ENCODE peak calls at places on chromosomes 3 and 15, in seven cellular contexts. B is NCI-H2171; V is lower lobe of right lung; S is fibroblast of the aortic adventitia; T is stimulated activated CD4-positive, alpha-beta T cell treated with anti-CD3 and anti-CD28 coated beads, Interleukin-2, amount 100 ng/mL, for 48 hours; N is germinal center; F is SW480. Z is an unnamed sample.

GRCh38 chr3:55369491-55369890 is 117.6 kb downstream of the WNT5A start:
- DNase-seq in B (no peak), V (no peak), S (no peak), T (no peak), N (no peak), F (no peak), Z (no peak)

GRCh38 chr3:136305879-136306278 is 55.7 kb downstream of the PCCB start:
- DNase-seq in B (peak), V (no peak), S (peak), T (no peak), N (peak), F (peak), Z (no peak)

GRCh38 chr15:45143946-45144345 is 14.2 kb downstream of the DUOX1 start:
- DNase-seq in B (no peak), V (no peak), S (no peak), T (no peak), N (no peak), F (no peak), Z (no peak)

GRCh38 chr3:126540342-126540849 is 16.4 kb downstream of the CHST13 start:
- DNase-seq in B (no peak), V (peak), S (peak), T (no peak), N (no peak), F (peak), Z (no peak)

GRCh38 chr3:53939081-53939582 is 47.5 kb upstream of the SELENOK start:
- DNase-seq in B (no peak), V (no peak), S (no peak), T (no peak), N (no peak), F (no peak), Z (no peak)

GRCh38 chr3:25973111-25973510 is 183.2 kb downstream of the OXSM start:
- DNase-seq in B (peak), V (no peak), S (no peak), T (no peak), N (no peak), F (no peak), Z (no peak)

GRCh38 chr15:92020207-92020606 is 166.7 kb downstream of the SLCO3A1 start:
- DNase-seq in B (no peak), V (no peak), S (peak), T (no peak), N (no peak), F (no peak), Z (no peak)

GRCh38 chr3:152444029-152444641 is 175.4 kb downstream of the MBNL1 start:
- DNase-seq in B (peak), V (no peak), S (peak), T (no peak), N (peak), F (peak), Z (no peak)

GRCh38 chr3:37944243-37944955 is 46.2 kb upstream of the VILL start:
- DNase-seq in B (no peak), V (no peak), S (no peak), T (no peak), N (no peak), F (peak), Z (no peak)

GRCh38 chr3:127698264-127699097 is 25.7 kb downstream of the ABTB1 start:
- DNase-seq in B (no peak), V (peak), S (no peak), T (no peak), N (no peak), F (no peak), Z (no peak)